ENCODE peak calls at places on chromosomes 11 and 22, in ten cellular contexts. A, N, Z, H, W, U, C, E, Y and K are unnamed samples.

GRCh38 chr11:132721526-132721925 is 810.8 kb downstream of the OPCML start:
- DNase-seq in A (no peak), N (no peak), Z (no peak), H (no peak), W (no peak), U (no peak), C (no peak), E (no peak), Y (no peak), K (no peak)

GRCh38 chr11:44505591-44506054 is 59.8 kb upstream of the CD82 start:
- DNase-seq in A (no peak), N (peak; percentile 28), Z (no peak), H (no peak), W (no peak), U (no peak), C (no peak), E (no peak), Y (no peak), K (no peak)

GRCh38 chr11:99268895-99269294 is 248.1 kb downstream of the CNTN5 start:
- DNase-seq in A (no peak), N (no peak), Z (no peak), H (no peak), W (no peak), U (no peak), C (no peak), E (no peak), Y (no peak), K (no peak)

GRCh38 chr11:121039971-121040613 is 16.2 kb downstream of the TBCEL start:
- DNase-seq in A (no peak), N (no peak), Z (no peak), H (no peak), W (no peak), U (no peak), C (no peak), E (no peak), Y (no peak), K (no peak)

GRCh38 chr11:31799036-31799793 is 11.9 kb downstream of the PAX6 start:
- DNase-seq in A (no peak), N (no peak), Z (no peak), H (no peak), W (no peak), U (no peak), C (peak; percentile 29), E (no peak), Y (no peak), K (no peak)

GRCh38 chr11:110305169-110306018 is 9.0 kb upstream of the RDX start:
- DNase-seq in A (no peak), N (no peak), Z (no peak), H (no peak), W (no peak), U (no peak), C (no peak), E (no peak), Y (no peak), K (no peak)

GRCh38 chr11:47379317-47379716 is 970 bp upstream of the SPI1 start:
- DNase-seq in A (no peak), N (no peak), Z (no peak), H (no peak), W (no peak), U (no peak), C (no peak), E (no peak), Y (no peak), K (no peak)

GRCh38 chr11:128407962-128408361 is 179.4 kb downstream of the ETS1 start:
- DNase-seq in A (no peak), N (peak; percentile 87), Z (no peak), H (no peak), W (no peak), U (no peak), C (no peak), E (no peak), Y (no peak), K (no peak)

GRCh38 chr11:79160786-79161403 is 279.9 kb downstream of the TENM4 start:
- DNase-seq in A (no peak), N (peak; percentile 57), Z (no peak), H (no peak), W (no peak), U (no peak), C (no peak), E (no peak), Y (no peak), K (no peak)

DNA sequence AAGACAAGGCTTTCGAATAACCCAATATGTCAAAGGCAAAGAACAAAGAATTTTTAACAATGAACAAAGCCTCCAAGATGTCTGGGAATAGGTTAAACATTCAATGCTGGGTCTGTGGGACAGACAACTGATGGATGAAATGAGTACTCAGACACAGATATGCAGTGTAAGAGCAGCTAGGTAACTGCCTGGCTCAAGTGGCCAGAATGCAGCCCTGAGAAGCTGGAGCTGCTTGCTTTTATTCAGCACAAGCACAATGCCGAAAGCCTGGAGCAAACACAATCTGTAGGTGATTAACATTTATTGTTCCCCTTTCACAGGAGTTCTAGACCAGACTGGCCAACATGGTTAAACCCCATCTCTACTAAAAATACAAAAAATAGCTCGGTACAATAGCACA is 24.0 kb downstream of the GLYAT start:
- DNase-seq in A (no peak), N (no peak), Z (no peak), H (no peak), W (no peak), U (no peak), C (no peak), E (no peak), Y (no peak), K (no peak)
- H3K9me3 ChIP-seq in A (peaks cover 3% of the 10 kb centered on the region), N (no peaks in the 10 kb centered on the region), Z (no peaks in the 10 kb centered on the region), H (no peaks in the 10 kb centered on the region), W (no peaks in the 10 kb centered on the region), U (peaks cover 4% of the 10 kb centered on the region), C (no peaks in the 10 kb centered on the region), E (no peaks in the 10 kb centered on the region), Y (no peaks in the 10 kb centered on the region), K (peaks cover 4% of the 10 kb centered on the region)

DNA sequence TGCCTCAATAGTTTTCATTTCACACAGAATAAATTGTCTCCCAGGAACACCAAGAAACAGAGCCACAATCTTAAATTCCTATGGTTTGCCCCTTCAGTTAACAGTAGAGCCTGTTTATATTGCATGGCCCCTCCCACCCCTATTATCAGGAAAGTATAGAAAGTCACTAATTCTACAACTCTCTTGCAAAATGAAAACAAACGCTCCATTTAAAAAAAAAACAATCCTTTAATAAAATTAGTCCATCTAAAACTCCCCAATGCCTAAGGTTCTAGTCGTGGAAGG is 8.0 kb downstream of the DPAGT1 start:
- DNase-seq in A (no peak), N (no peak), Z (no peak), H (no peak), W (no peak), U (no peak), C (no peak), E (no peak), Y (no peak), K (no peak)
- H3K4me1 ChIP-seq in A (peaks cover 29% of the 10 kb centered on the region), N (peaks cover 12% of the 10 kb centered on the region), Z (no peaks in the 10 kb centered on the region), H (peaks cover 21% of the 10 kb centered on the region), W (peaks cover 26% of the 10 kb centered on the region), U (peaks cover 70% of the 10 kb centered on the region), C (peaks cover 32% of the 10 kb centered on the region), E (peaks cover 18% of the 10 kb centered on the region), Y (peaks cover 14% of the 10 kb centered on the region), K (peaks cover 23% of the 10 kb centered on the region)

DNA sequence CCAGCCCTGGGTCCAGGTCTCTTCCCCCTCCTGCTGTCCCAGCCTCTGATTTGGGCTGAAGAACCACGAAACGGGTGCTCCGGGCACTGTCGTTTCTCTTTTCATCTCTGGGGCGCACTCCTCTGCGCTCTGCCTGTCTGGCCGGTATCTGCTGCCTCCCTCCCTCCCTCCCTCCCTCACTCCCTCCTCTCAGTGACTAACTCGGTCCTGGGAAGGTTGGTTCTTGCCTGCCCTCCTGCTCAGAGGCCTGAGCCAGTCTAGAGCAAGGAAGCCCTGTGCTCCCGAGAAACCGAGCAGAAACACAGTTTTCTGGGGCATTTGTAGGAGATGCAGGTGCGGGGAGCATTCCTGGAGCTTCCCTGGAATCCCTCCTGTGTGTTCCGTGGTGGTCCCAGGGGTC is 1235.2 kb downstream of the BRD1 start:
- DNase-seq in A (no peak), N (no peak), Z (peak; percentile 29), H (no peak), W (no peak), U (no peak), C (no peak), E (no peak), Y (no peak), K (no peak)
- H3K9me3 ChIP-seq in A (no peaks in the 10 kb centered on the region), N (no peaks in the 10 kb centered on the region), Z (no peaks in the 10 kb centered on the region), H (no peaks in the 10 kb centered on the region), W (no peaks in the 10 kb centered on the region), U (no peaks in the 10 kb centered on the region), C (no peaks in the 10 kb centered on the region), E (no peaks in the 10 kb centered on the region), Y (no peaks in the 10 kb centered on the region), K (no peaks in the 10 kb centered on the region)

GRCh38 chr11:134639586-134640330 is 227.7 kb upstream of the B3GAT1 start:
- DNase-seq in A (no peak), N (no peak), Z (no peak), H (no peak), W (no peak), U (no peak), C (no peak), E (no peak), Y (no peak), K (no peak)
- H3K4me1 ChIP-seq in A (no peaks in the 10 kb centered on the region), N (no peaks in the 10 kb centered on the region), Z (no peaks in the 10 kb centered on the region), H (no peaks in the 10 kb centered on the region), W (no peaks in the 10 kb centered on the region), U (no peaks in the 10 kb centered on the region), C (peaks cover 26% of the 10 kb centered on the region), E (no peaks in the 10 kb centered on the region), Y (peaks cover 7% of the 10 kb centered on the region), K (no peaks in the 10 kb centered on the region)

GRCh38 chr22:47367107-47367690 is 604.7 kb downstream of the TBC1D22A start:
- DNase-seq in A (no peak), N (no peak), Z (no peak), H (no peak), W (peak; percentile 3), U (no peak), C (peak; percentile 19), E (no peak), Y (no peak), K (no peak)
- H3K9me3 ChIP-seq in A (no peaks in the 10 kb centered on the region), N (no peaks in the 10 kb centered on the region), Z (peaks cover 3% of the 10 kb centered on the region), H (no peaks in the 10 kb centered on the region), W (no peaks in the 10 kb centered on the region), U (no peaks in the 10 kb centered on the region), C (no peaks in the 10 kb centered on the region), E (no peaks in the 10 kb centered on the region), Y (peaks cover 8% of the 10 kb centered on the region), K (no peaks in the 10 kb centered on the region)

GRCh38 chr11:63251312-63251711 is 7.9 kb upstream of the SLC22A25 start:
- DNase-seq in A (no peak), N (no peak), Z (no peak), H (no peak), W (no peak), U (no peak), C (no peak), E (no peak), Y (no peak), K (no peak)
- H3K4me1 ChIP-seq in A (no peaks in the 10 kb centered on the region), N (no peaks in the 10 kb centered on the region), Z (no peaks in the 10 kb centered on the region), H (no peaks in the 10 kb centered on the region), W (no peaks in the 10 kb centered on the region), U (no peaks in the 10 kb centered on the region), C (no peaks in the 10 kb centered on the region), E (no peaks in the 10 kb centered on the region), Y (no peaks in the 10 kb centered on the region), K (no peaks in the 10 kb centered on the region)

DNA sequence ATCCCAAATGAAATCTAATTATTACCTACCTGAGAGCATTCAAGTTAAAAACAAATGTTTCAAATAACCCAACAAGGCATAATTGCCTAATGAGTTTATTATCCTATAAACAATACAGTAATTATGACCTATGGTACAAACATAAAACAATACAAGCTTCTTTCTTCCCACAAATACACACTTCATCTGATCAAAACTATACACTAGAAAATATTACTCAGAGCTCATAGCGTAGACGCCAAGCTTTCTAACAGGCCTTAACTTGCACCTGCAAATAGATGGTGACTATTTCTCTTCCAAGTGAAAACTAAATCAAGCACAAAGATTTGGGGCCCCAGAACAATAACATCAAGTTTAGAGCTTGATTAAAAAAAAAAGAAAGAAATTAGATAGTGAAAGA is 78.1 kb downstream of the SOX6 start:
- DNase-seq in A (no peak), N (no peak), Z (no peak), H (no peak), W (no peak), U (no peak), C (no peak), E (no peak), Y (no peak), K (no peak)
- H3K9me3 ChIP-seq in A (no peaks in the 10 kb centered on the region), N (no peaks in the 10 kb centered on the region), Z (no peaks in the 10 kb centered on the region), H (no peaks in the 10 kb centered on the region), W (no peaks in the 10 kb centered on the region), U (no peaks in the 10 kb centered on the region), C (no peaks in the 10 kb centered on the region), E (no peaks in the 10 kb centered on the region), Y (no peaks in the 10 kb centered on the region), K (no peaks in the 10 kb centered on the region)